ENCODE peak calls at places on chromosomes 16 and 17, in nine cellular contexts. E is HCT116, K is WTC11, S is GM12878, D is K562, Y is H1, B is A549, G is endothelial cell of umbilical vein, C is HepG2. W is an unnamed sample.
A peak's percentile ranks its signal among the peaks of the same experiment; 100 is the strongest.

GRCh38 chr17:30600830-30601494 is 123.8 kb downstream of the GOSR1 start:
- DNase-seq in E (no peak), K (no peak), S (no peak), D (no peak), Y (no peak), B (peak; percentile 58), G (peak; percentile 39), C (no peak), W (peak; percentile 52)

GRCh38 chr16:4172070-4172469 is 55.8 kb upstream of the ADCY9 start:
- DNase-seq in E (no peak), K (no peak), S (no peak), D (no peak), Y (no peak), B (no peak), G (no peak), C (no peak), W (no peak)

GRCh38 chr16:525520-526180 is 1.9 kb upstream of the CAPN15 start:
- DNase-seq in E (peak; percentile 57), K (no peak), S (peak; percentile 62), D (no peak), Y (no peak), B (peak; percentile 72), G (peak; percentile 71), C (no peak), W (peak; percentile 76)

GRCh38 chr17:82866521-82867214 is 26.8 kb upstream of the ZNF750 start:
- DNase-seq in E (no peak), K (no peak), S (no peak), D (no peak), Y (no peak), B (no peak), G (peak; percentile 87), C (no peak), W (no peak)

GRCh38 chr17:37446027-37446426 is 39.3 kb downstream of the TADA2A start:
- DNase-seq in E (peak; percentile 84), K (no peak), S (peak; percentile 81), D (no peak), Y (no peak), B (peak; percentile 46), G (no peak), C (no peak), W (no peak)

GRCh38 chr16:74999683-75000480 is 1.1 kb downstream of the ZNRF1 start:
- DNase-seq in E (no peak), K (peak; percentile 78), S (no peak), D (peak; percentile 55), Y (no peak), B (no peak), G (peak; percentile 52), C (peak; percentile 44), W (peak; percentile 53)

GRCh38 chr17:64133546-64134215 is 3.7 kb upstream of the ERN1 start:
- DNase-seq in E (peak; percentile 75), K (no peak), S (no peak), D (peak; percentile 39), Y (no peak), B (peak; percentile 82), G (peak; percentile 76), C (peak; percentile 81), W (peak; percentile 78)

GRCh38 chr17:37694734-37695133 is 50.1 kb downstream of the HNF1B start:
- DNase-seq in E (no peak), K (no peak), S (no peak), D (no peak), Y (no peak), B (no peak), G (no peak), C (no peak), W (no peak)

GRCh38 chr17:29061036-29061435 is 18.1 kb downstream of the PIPOX start:
- DNase-seq in E (no peak), K (no peak), S (no peak), D (peak; percentile 37), Y (no peak), B (no peak), G (no peak), C (no peak), W (no peak)

GRCh38 chr16:89502319-89502843 is 5.8 kb upstream of the SPG7 start:
- DNase-seq in E (peak; percentile 63), K (no peak), S (no peak), D (no peak), Y (no peak), B (peak; percentile 95), G (peak; percentile 30), C (peak; percentile 70), W (no peak)

GRCh38 chr17:81980122-81980521 is 2.7 kb downstream of the ASPSCR1 start:
- DNase-seq in E (no peak), K (no peak), S (no peak), D (no peak), Y (no peak), B (no peak), G (no peak), C (no peak), W (no peak)

GRCh38 chr17:17783825-17784598 is 52.8 kb downstream of the SREBF1 start:
- DNase-seq in E (no peak), K (peak; percentile 55), S (peak; percentile 17), D (no peak), Y (no peak), B (no peak), G (peak; percentile 38), C (no peak), W (peak; percentile 60)

GRCh38 chr17:41518789-41519449 is at the start of gene KRT15:
- DNase-seq in E (no peak), K (no peak), S (no peak), D (no peak), Y (no peak), B (no peak), G (no peak), C (no peak), W (no peak)

GRCh38 chr17:31571124-31571892 is 179.8 kb downstream of the RAB11FIP4 start:
- DNase-seq in E (no peak), K (no peak), S (no peak), D (no peak), Y (no peak), B (peak; percentile 24), G (no peak), C (no peak), W (no peak)

GRCh38 chr17:68019675-68020450 is 15.7 kb upstream of the KPNA2 start:
- DNase-seq in E (peak; percentile 98), K (peak; percentile 99), S (peak; percentile 97), D (peak; percentile 92), Y (peak; percentile 94), B (peak; percentile 98), G (peak; percentile 98), C (peak; percentile 95), W (peak; percentile 96)

GRCh38 chr17:79458356-79458755 is 152.5 kb downstream of the RBFOX3 start:
- DNase-seq in E (no peak), K (no peak), S (no peak), D (no peak), Y (no peak), B (no peak), G (no peak), C (no peak), W (no peak)

GRCh38 chr17:76414334-76415295 is 30.2 kb downstream of the SPHK1 start:
- DNase-seq in E (no peak), K (no peak), S (no peak), D (peak; percentile 86), Y (no peak), B (no peak), G (peak; percentile 44), C (no peak), W (no peak)

GRCh38 chr16:68993421-68993820 is 112.0 kb upstream of the HAS3 start:
- DNase-seq in E (no peak), K (no peak), S (no peak), D (no peak), Y (no peak), B (no peak), G (peak; percentile 15), C (no peak), W (no peak)

GRCh38 chr16:54923055-54923473 is 7.6 kb upstream of the IRX5 start:
- DNase-seq in E (no peak), K (no peak), S (no peak), D (no peak), Y (no peak), B (no peak), G (no peak), C (no peak), W (peak; percentile 67)

GRCh38 chr17:78227455-78227916 is 3.9 kb upstream of the TMEM235 start:
- DNase-seq in E (no peak), K (no peak), S (no peak), D (no peak), Y (no peak), B (no peak), G (no peak), C (no peak), W (no peak)

GRCh38 chr16:30637952-30638351 is 12.8 kb upstream of the PRR14 start:
- DNase-seq in E (peak; percentile 62), K (no peak), S (no peak), D (no peak), Y (no peak), B (peak; percentile 82), G (peak; percentile 50), C (peak; percentile 75), W (peak; percentile 76)
- TF ChIP-seq MAX in E (no peak), K (no peak), S (no peak), D (no peak), Y (no peak), B (no peak), G (no peak), C (no peak), W (no peak)

GRCh38 chr16:57225978-57226377 is 19.1 kb upstream of the ARL2BP start:
- DNase-seq in E (no peak), K (no peak), S (no peak), D (no peak), Y (no peak), B (no peak), G (no peak), C (no peak), W (no peak)
- TF ChIP-seq MAX in E (no peak), K (no peak), S (no peak), D (no peak), Y (no peak), B (no peak), G (no peak), C (no peak), W (no peak)

GRCh38 chr16:5444181-5444580 is 346.6 kb upstream of the EEF2KMT start:
- DNase-seq in E (no peak), K (no peak), S (no peak), D (no peak), Y (no peak), B (no peak), G (no peak), C (no peak), W (no peak)

GRCh38 chr16:5442986-5443385 is 345.4 kb upstream of the EEF2KMT start:
- DNase-seq in E (no peak), K (no peak), S (no peak), D (no peak), Y (no peak), B (no peak), G (no peak), C (no peak), W (no peak)

GRCh38 chr16:5442054-5442453 is 344.5 kb upstream of the EEF2KMT start:
- DNase-seq in E (no peak), K (no peak), S (no peak), D (no peak), Y (no peak), B (no peak), G (no peak), C (no peak), W (no peak)

GRCh38 chr16:5438591-5438990 is 341.0 kb upstream of the EEF2KMT start:
- DNase-seq in E (peak; percentile 21), K (no peak), S (no peak), D (peak; percentile 33), Y (no peak), B (no peak), G (no peak), C (no peak), W (peak; percentile 25)
- TF ChIP-seq MAX in E (peak; percentile 64), K (no peak), S (no peak), D (no peak), Y (no peak), B (no peak), G (no peak), C (no peak), W (peak; percentile 24)

GRCh38 chr17:20171741-20172377 is 162.7 kb downstream of the SPECC1 start:
- DNase-seq in E (no peak), K (no peak), S (no peak), D (no peak), Y (no peak), B (no peak), G (no peak), C (peak; percentile 27), W (no peak)
- TF ChIP-seq MAX in E (no peak), K (no peak), S (no peak), D (no peak), Y (no peak), B (no peak), G (no peak), C (no peak), W (no peak)